ENCODE peak calls at places on chromosomes 6 and 20, in eight cellular contexts. One of them, this sample, is unnamed.

GRCh38 chr6:137490961-137491360 is 3.2 kb downstream of the OLIG3 start:
- DNase-seq in fibroblast of the aortic adventitia: no peak
- DNase-seq in breast epithelium: no peak
- DNase-seq in GM20000: peak
- DNase-seq in glutamatergic neuron: no peak
- DNase-seq in astrocyte of the cerebellum: no peak
- DNase-seq in Peyer's patch: no peak
- DNase-seq in fibroblast of lung: no peak
- DNase-seq in this sample: no peak

GRCh38 chr6:6772751-6773150 is 184.2 kb downstream of the LY86 start:
- DNase-seq in astrocyte of the cerebellum: no peak
- DNase-seq in Peyer's patch: no peak
- DNase-seq in glutamatergic neuron: no peak
- DNase-seq in fibroblast of the aortic adventitia: no peak
- DNase-seq in GM20000: no peak
- DNase-seq in fibroblast of lung: no peak
- DNase-seq in breast epithelium: no peak
- DNase-seq in this sample: no peak

GRCh38 chr6:32944265-32944664 is 3.4 kb upstream of the HLA-DMB start:
- DNase-seq in GM20000: peak
- DNase-seq in astrocyte of the cerebellum: no peak
- DNase-seq in fibroblast of lung: no peak
- DNase-seq in breast epithelium: no peak
- DNase-seq in fibroblast of the aortic adventitia: no peak
- DNase-seq in Peyer's patch: no peak
- DNase-seq in glutamatergic neuron: no peak
- DNase-seq in this sample: no peak

GRCh38 chr6:129980821-129981220 is 37.6 kb upstream of the L3MBTL3 start:
- DNase-seq in Peyer's patch: no peak
- DNase-seq in fibroblast of lung: no peak
- DNase-seq in astrocyte of the cerebellum: no peak
- DNase-seq in fibroblast of the aortic adventitia: no peak
- DNase-seq in breast epithelium: no peak
- DNase-seq in GM20000: no peak
- DNase-seq in glutamatergic neuron: no peak
- DNase-seq in this sample: no peak

GRCh38 chr6:44289726-44290125 is 19.5 kb downstream of the TMEM151B start:
- DNase-seq in fibroblast of lung: no peak
- DNase-seq in GM20000: no peak
- DNase-seq in glutamatergic neuron: no peak
- DNase-seq in breast epithelium: no peak
- DNase-seq in fibroblast of the aortic adventitia: no peak
- DNase-seq in astrocyte of the cerebellum: no peak
- DNase-seq in Peyer's patch: no peak
- DNase-seq in this sample: no peak

GRCh38 chr6:79869184-79869583 is 78.2 kb downstream of the ELOVL4 start:
- DNase-seq in fibroblast of lung: no peak
- DNase-seq in astrocyte of the cerebellum: no peak
- DNase-seq in breast epithelium: no peak
- DNase-seq in Peyer's patch: no peak
- DNase-seq in fibroblast of the aortic adventitia: no peak
- DNase-seq in GM20000: no peak
- DNase-seq in glutamatergic neuron: no peak
- DNase-seq in this sample: no peak

GRCh38 chr6:156454867-156455266 is 322.3 kb upstream of the ARID1B start:
- DNase-seq in fibroblast of lung: no peak
- DNase-seq in GM20000: no peak
- DNase-seq in astrocyte of the cerebellum: no peak
- DNase-seq in Peyer's patch: no peak
- DNase-seq in breast epithelium: no peak
- DNase-seq in glutamatergic neuron: no peak
- DNase-seq in fibroblast of the aortic adventitia: no peak
- DNase-seq in this sample: no peak

GRCh38 chr6:160965893-160966292 is 25.7 kb upstream of the MAP3K4 start:
- DNase-seq in glutamatergic neuron: no peak
- DNase-seq in GM20000: no peak
- DNase-seq in astrocyte of the cerebellum: no peak
- DNase-seq in breast epithelium: no peak
- DNase-seq in Peyer's patch: no peak
- DNase-seq in fibroblast of lung: no peak
- DNase-seq in fibroblast of the aortic adventitia: no peak
- DNase-seq in this sample: no peak

GRCh38 chr20:15496501-15497039 is 1076.7 kb downstream of the KIF16B start:
- DNase-seq in GM20000: no peak
- DNase-seq in astrocyte of the cerebellum: no peak
- DNase-seq in fibroblast of the aortic adventitia: no peak
- DNase-seq in breast epithelium: no peak
- DNase-seq in Peyer's patch: no peak
- DNase-seq in glutamatergic neuron: no peak
- DNase-seq in fibroblast of lung: no peak
- DNase-seq in this sample: no peak

GRCh38 chr20:17612287-17612974 is 42.6 kb downstream of the DSTN start:
- DNase-seq in Peyer's patch: peak
- DNase-seq in fibroblast of the aortic adventitia: peak
- DNase-seq in astrocyte of the cerebellum: no peak
- DNase-seq in fibroblast of lung: peak
- DNase-seq in GM20000: no peak
- DNase-seq in breast epithelium: peak
- DNase-seq in glutamatergic neuron: peak
- DNase-seq in this sample: peak

GRCh38 chr20:23167436-23167835 is 81.3 kb upstream of the CD93 start:
- DNase-seq in astrocyte of the cerebellum: peak
- DNase-seq in glutamatergic neuron: no peak
- DNase-seq in breast epithelium: no peak
- DNase-seq in fibroblast of lung: no peak
- DNase-seq in GM20000: no peak
- DNase-seq in Peyer's patch: no peak
- DNase-seq in fibroblast of the aortic adventitia: peak
- DNase-seq in this sample: peak

GRCh38 chr20:45154183-45154582 is 20.5 kb upstream of the PI3 start:
- DNase-seq in astrocyte of the cerebellum: no peak
- DNase-seq in Peyer's patch: no peak
- DNase-seq in fibroblast of the aortic adventitia: peak
- DNase-seq in fibroblast of lung: peak
- DNase-seq in breast epithelium: no peak
- DNase-seq in GM20000: no peak
- DNase-seq in glutamatergic neuron: no peak
- DNase-seq in this sample: no peak

GRCh38 chr20:37841991-37842390 is 60.9 kb upstream of the VSTM2L start:
- DNase-seq in fibroblast of the aortic adventitia: no peak
- DNase-seq in fibroblast of lung: no peak
- DNase-seq in GM20000: no peak
- DNase-seq in glutamatergic neuron: no peak
- DNase-seq in astrocyte of the cerebellum: no peak
- DNase-seq in breast epithelium: no peak
- DNase-seq in Peyer's patch: no peak
- DNase-seq in this sample: no peak

GRCh38 chr6:155436981-155437749 is 18.5 kb downstream of the NOX3 start:
- DNase-seq in breast epithelium: no peak
- DNase-seq in GM20000: no peak
- DNase-seq in fibroblast of lung: peak
- DNase-seq in glutamatergic neuron: no peak
- DNase-seq in astrocyte of the cerebellum: no peak
- DNase-seq in Peyer's patch: no peak
- DNase-seq in fibroblast of the aortic adventitia: peak
- DNase-seq in this sample: peak

GRCh38 chr20:32116079-32116521 is 6.6 kb downstream of the TM9SF4 start:
- DNase-seq in fibroblast of lung: no peak
- DNase-seq in Peyer's patch: no peak
- DNase-seq in breast epithelium: no peak
- DNase-seq in GM20000: no peak
- DNase-seq in fibroblast of the aortic adventitia: no peak
- DNase-seq in astrocyte of the cerebellum: no peak
- DNase-seq in glutamatergic neuron: no peak
- DNase-seq in this sample: no peak

GRCh38 chr6:149342525-149342924 is 25.0 kb downstream of the TAB2 start:
- DNase-seq in Peyer's patch: no peak
- DNase-seq in astrocyte of the cerebellum: no peak
- DNase-seq in breast epithelium: no peak
- DNase-seq in GM20000: peak
- DNase-seq in glutamatergic neuron: no peak
- DNase-seq in fibroblast of the aortic adventitia: no peak
- DNase-seq in fibroblast of lung: no peak
- DNase-seq in this sample: no peak

GRCh38 chr20:64049060-64049886 is at the start of gene SOX18:
- DNase-seq in fibroblast of lung: peak
- DNase-seq in fibroblast of the aortic adventitia: peak
- DNase-seq in Peyer's patch: no peak
- DNase-seq in glutamatergic neuron: peak
- DNase-seq in breast epithelium: no peak
- DNase-seq in astrocyte of the cerebellum: no peak
- DNase-seq in GM20000: peak
- DNase-seq in this sample: no peak

GRCh38 chr6:13427346-13427745 is 60.1 kb downstream of the GFOD1 start:
- DNase-seq in GM20000: no peak
- DNase-seq in fibroblast of the aortic adventitia: no peak
- DNase-seq in fibroblast of lung: no peak
- DNase-seq in astrocyte of the cerebellum: no peak
- DNase-seq in breast epithelium: no peak
- DNase-seq in glutamatergic neuron: no peak
- DNase-seq in Peyer's patch: no peak
- DNase-seq in this sample: no peak

GRCh38 chr6:13431059-13431656 is 56.2 kb downstream of the GFOD1 start:
- DNase-seq in Peyer's patch: no peak
- DNase-seq in GM20000: no peak
- DNase-seq in fibroblast of the aortic adventitia: no peak
- DNase-seq in glutamatergic neuron: no peak
- DNase-seq in breast epithelium: no peak
- DNase-seq in fibroblast of lung: no peak
- DNase-seq in astrocyte of the cerebellum: no peak
- DNase-seq in this sample: no peak

GRCh38 chr6:13427838-13428527 is 59.4 kb downstream of the GFOD1 start:
- DNase-seq in fibroblast of the aortic adventitia: no peak
- DNase-seq in breast epithelium: no peak
- DNase-seq in astrocyte of the cerebellum: no peak
- DNase-seq in Peyer's patch: no peak
- DNase-seq in fibroblast of lung: no peak
- DNase-seq in glutamatergic neuron: no peak
- DNase-seq in GM20000: peak
- DNase-seq in this sample: no peak

GRCh38 chr6:13429406-13429753 is 58.0 kb downstream of the GFOD1 start:
- DNase-seq in fibroblast of lung: no peak
- DNase-seq in glutamatergic neuron: no peak
- DNase-seq in GM20000: no peak
- DNase-seq in breast epithelium: peak
- DNase-seq in fibroblast of the aortic adventitia: no peak
- DNase-seq in Peyer's patch: no peak
- DNase-seq in astrocyte of the cerebellum: no peak
- DNase-seq in this sample: peak

GRCh38 chr6:13428528-13429405 is 58.6 kb downstream of the GFOD1 start:
- DNase-seq in fibroblast of the aortic adventitia: no peak
- DNase-seq in astrocyte of the cerebellum: no peak
- DNase-seq in fibroblast of lung: no peak
- DNase-seq in Peyer's patch: no peak
- DNase-seq in glutamatergic neuron: no peak
- DNase-seq in GM20000: peak
- DNase-seq in breast epithelium: no peak
- DNase-seq in this sample: no peak
- TF ChIP-seq CTCF in fibroblast of the aortic adventitia: no peak
- TF ChIP-seq CTCF in astrocyte of the cerebellum: no peak
- TF ChIP-seq CTCF in fibroblast of lung: no peak
- TF ChIP-seq CTCF in Peyer's patch: no peak
- TF ChIP-seq CTCF in glutamatergic neuron: no peak
- TF ChIP-seq CTCF in GM20000: peak
- TF ChIP-seq CTCF in breast epithelium: no peak
- TF ChIP-seq CTCF in this sample: no peak

GRCh38 chr6:16505711-16506362 is 255.4 kb downstream of the ATXN1 start:
- DNase-seq in fibroblast of lung: peak
- DNase-seq in Peyer's patch: no peak
- DNase-seq in breast epithelium: no peak
- DNase-seq in glutamatergic neuron: no peak
- DNase-seq in GM20000: no peak
- DNase-seq in fibroblast of the aortic adventitia: peak
- DNase-seq in astrocyte of the cerebellum: peak
- DNase-seq in this sample: no peak
- TF ChIP-seq CTCF in fibroblast of lung: no peak
- TF ChIP-seq CTCF in Peyer's patch: no peak
- TF ChIP-seq CTCF in breast epithelium: no peak
- TF ChIP-seq CTCF in glutamatergic neuron: no peak
- TF ChIP-seq CTCF in GM20000: no peak
- TF ChIP-seq CTCF in fibroblast of the aortic adventitia: no peak
- TF ChIP-seq CTCF in astrocyte of the cerebellum: no peak
- TF ChIP-seq CTCF in this sample: no peak

GRCh38 chr6:122399348-122400120 is at the start of gene HSF2:
- DNase-seq in Peyer's patch: peak
- DNase-seq in GM20000: peak
- DNase-seq in breast epithelium: peak
- DNase-seq in astrocyte of the cerebellum: no peak
- DNase-seq in fibroblast of lung: peak
- DNase-seq in glutamatergic neuron: peak
- DNase-seq in fibroblast of the aortic adventitia: peak
- DNase-seq in this sample: peak
- TF ChIP-seq CTCF in Peyer's patch: peak
- TF ChIP-seq CTCF in GM20000: no peak
- TF ChIP-seq CTCF in breast epithelium: no peak
- TF ChIP-seq CTCF in astrocyte of the cerebellum: peak
- TF ChIP-seq CTCF in fibroblast of lung: peak
- TF ChIP-seq CTCF in glutamatergic neuron: no peak
- TF ChIP-seq CTCF in fibroblast of the aortic adventitia: peak
- TF ChIP-seq CTCF in this sample: no peak

GRCh38 chr6:105750089-105750488 is 336.0 kb upstream of the PRDM1 start:
- DNase-seq in breast epithelium: no peak
- DNase-seq in Peyer's patch: no peak
- DNase-seq in fibroblast of lung: no peak
- DNase-seq in fibroblast of the aortic adventitia: no peak
- DNase-seq in GM20000: no peak
- DNase-seq in astrocyte of the cerebellum: no peak
- DNase-seq in glutamatergic neuron: no peak
- DNase-seq in this sample: no peak

GRCh38 chr6:105746130-105746505 is 340.0 kb upstream of the PRDM1 start:
- DNase-seq in breast epithelium: no peak
- DNase-seq in glutamatergic neuron: no peak
- DNase-seq in GM20000: no peak
- DNase-seq in astrocyte of the cerebellum: no peak
- DNase-seq in fibroblast of lung: no peak
- DNase-seq in fibroblast of the aortic adventitia: no peak
- DNase-seq in Peyer's patch: no peak
- DNase-seq in this sample: no peak

GRCh38 chr6:105746539-105746938 is 339.6 kb upstream of the PRDM1 start:
- DNase-seq in fibroblast of the aortic adventitia: no peak
- DNase-seq in GM20000: peak
- DNase-seq in glutamatergic neuron: no peak
- DNase-seq in astrocyte of the cerebellum: no peak
- DNase-seq in breast epithelium: no peak
- DNase-seq in Peyer's patch: no peak
- DNase-seq in fibroblast of lung: no peak
- DNase-seq in this sample: no peak

GRCh38 chr6:105747823-105748405 is 338.2 kb upstream of the PRDM1 start:
- DNase-seq in astrocyte of the cerebellum: no peak
- DNase-seq in breast epithelium: no peak
- DNase-seq in fibroblast of lung: no peak
- DNase-seq in Peyer's patch: no peak
- DNase-seq in glutamatergic neuron: no peak
- DNase-seq in GM20000: no peak
- DNase-seq in fibroblast of the aortic adventitia: no peak
- DNase-seq in this sample: no peak

DNA sequence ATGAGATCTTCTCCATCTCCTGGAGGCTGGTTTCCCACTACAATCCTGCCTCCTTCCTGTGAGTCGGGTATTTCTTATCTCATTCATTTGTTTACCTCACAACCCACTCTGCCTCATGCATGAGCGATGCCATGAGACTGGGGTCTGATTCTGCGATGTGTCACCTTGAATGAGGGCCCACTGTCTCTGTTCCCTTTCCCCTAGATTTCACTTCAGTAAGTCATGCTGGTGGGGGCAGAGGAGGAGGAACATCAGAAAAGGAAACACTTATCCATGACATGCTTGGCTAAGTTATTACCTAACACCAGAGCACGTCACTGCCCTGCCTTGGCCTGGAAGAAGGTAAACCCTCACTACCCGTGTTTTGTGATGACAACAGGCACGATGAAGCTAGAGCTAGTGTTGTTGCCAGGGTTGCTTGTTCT is 337.4 kb upstream of the PRDM1 start:
- DNase-seq in glutamatergic neuron: no peak
- DNase-seq in astrocyte of the cerebellum: no peak
- DNase-seq in breast epithelium: no peak
- DNase-seq in fibroblast of lung: peak
- DNase-seq in Peyer's patch: no peak
- DNase-seq in GM20000: no peak
- DNase-seq in fibroblast of the aortic adventitia: peak
- DNase-seq in this sample: no peak
- TF ChIP-seq CTCF in glutamatergic neuron: no peak
- TF ChIP-seq CTCF in astrocyte of the cerebellum: no peak
- TF ChIP-seq CTCF in breast epithelium: no peak
- TF ChIP-seq CTCF in fibroblast of lung: no peak
- TF ChIP-seq CTCF in Peyer's patch: no peak
- TF ChIP-seq CTCF in GM20000: no peak
- TF ChIP-seq CTCF in fibroblast of the aortic adventitia: no peak
- TF ChIP-seq CTCF in this sample: no peak

This sample was measured in MCF 10A.